ENCODE peak calls at places on chromosomes 5 and 9, in four cellular contexts. E is K562, U is GM23248, J is IMR-90. O is an unnamed sample.

GRCh38 chr9:132210472-132211145 is 48.8 kb downstream of the NTNG2 start:
- DNase-seq in E (no peak), U (peak), J (peak), O (no peak)

GRCh38 chr9:131394464-131395026 is 659 bp downstream of the PRRC2B start:
- DNase-seq in E (peak), U (peak), J (no peak), O (peak)

GRCh38 chr5:65871182-65871581 is 55.2 kb upstream of the ERBIN start:
- DNase-seq in E (no peak), U (peak), J (peak), O (no peak)

GRCh38 chr9:136848393-136849037 is 694 bp upstream of the PHPT1 start:
- DNase-seq in E (peak), U (peak), J (no peak), O (peak)

GRCh38 chr9:120438111-120438510 is 141.9 kb downstream of the CDK5RAP2 start:
- DNase-seq in E (no peak), U (peak), J (peak), O (no peak)

GRCh38 chr5:172799416-172799815 is 28.4 kb upstream of the DUSP1 start:
- DNase-seq in E (no peak), U (no peak), J (no peak), O (no peak)

GRCh38 chr5:170393235-170393634 is 4.1 kb upstream of the KCNMB1 start:
- DNase-seq in E (no peak), U (peak), J (no peak), O (no peak)

GRCh38 chr5:99037668-99038067 is 108.9 kb upstream of the CHD1 start:
- DNase-seq in E (no peak), U (no peak), J (no peak), O (no peak)

GRCh38 chr9:14532716-14533115 is 160.5 kb downstream of the ZDHHC21 start:
- DNase-seq in E (no peak), U (peak), J (no peak), O (no peak)

GRCh38 chr5:57383093-57383861 is 99.3 kb downstream of the ACTBL2 start:
- DNase-seq in E (peak), U (peak), J (peak), O (no peak)

GRCh38 chr5:51960617-51961115 is 577.4 kb downstream of the ISL1 start:
- DNase-seq in E (no peak), U (peak), J (no peak), O (no peak)

GRCh38 chr9:33445389-33445881 is 2.0 kb downstream of the AQP3 start:
- DNase-seq in E (no peak), U (no peak), J (no peak), O (no peak)

GRCh38 chr5:32420506-32420905 is 24.0 kb downstream of the ZFR start:
- DNase-seq in E (no peak), U (peak), J (peak), O (no peak)

GRCh38 chr9:6997330-6997729 is 239.6 kb downstream of the KDM4C start:
- DNase-seq in E (no peak), U (peak), J (peak), O (no peak)

GRCh38 chr9:98080346-98080745 is 23.8 kb downstream of the NANS start:
- DNase-seq in E (no peak), U (peak), J (peak), O (no peak)

GRCh38 chr5:150642567-150642927 is 2.1 kb downstream of the SYNPO start:
- DNase-seq in E (no peak), U (peak), J (peak), O (peak)

GRCh38 chr9:97491216-97491999 is 10.1 kb upstream of the TMOD1 start:
- DNase-seq in E (no peak), U (no peak), J (no peak), O (no peak)

GRCh38 chr9:135336722-135337490 is 142.7 kb upstream of the PPP1R26 start:
- DNase-seq in E (no peak), U (no peak), J (no peak), O (no peak)

GRCh38 chr5:172956936-172957335 is 2.3 kb upstream of the RPL26L1 start:
- DNase-seq in E (no peak), U (no peak), J (no peak), O (no peak)

GRCh38 chr5:172113036-172113435 is 75.0 kb downstream of the STK10 start:
- DNase-seq in E (no peak), U (no peak), J (no peak), O (no peak)

GRCh38 chr9:88984543-88984883 is 6.8 kb upstream of the S1PR3 start:
- DNase-seq in E (no peak), U (no peak), J (no peak), O (no peak)

GRCh38 chr9:21506910-21507795 is 25.0 kb upstream of the IFNE start:
- DNase-seq in E (no peak), U (peak), J (peak), O (no peak)

GRCh38 chr9:91071185-91071990 is 269.8 kb downstream of the SYK start:
- DNase-seq in E (no peak), U (peak), J (peak), O (no peak)

GRCh38 chr5:123422433-123423277 is 548 bp downstream of the CEP120 start:
- DNase-seq in E (peak), U (peak), J (peak), O (peak)

GRCh38 chr9:550267-550790 is 291.2 kb upstream of the DMRT1 start:
- DNase-seq in E (no peak), U (no peak), J (no peak), O (no peak)

GRCh38 chr5:135126688-135127603 is 92.9 kb upstream of the PITX1 start:
- DNase-seq in E (no peak), U (no peak), J (no peak), O (no peak)

GRCh38 chr5:53469946-53470687 is 10.3 kb upstream of the FST start:
- DNase-seq in E (no peak), U (no peak), J (peak), O (no peak)

GRCh38 chr9:99266136-99267023 is 44.3 kb downstream of the SEC61B start:
- DNase-seq in E (peak), U (peak), J (peak), O (peak)

GRCh38 chr9:129021091-129021490 is 7.0 kb downstream of the SH3GLB2 start:
- DNase-seq in E (no peak), U (no peak), J (no peak), O (no peak)

GRCh38 chr9:132674485-132674884 is 4.2 kb downstream of the GTF3C4 start:
- DNase-seq in E (no peak), U (no peak), J (no peak), O (no peak)

GRCh38 chr5:53819482-53819881 is 259.0 kb downstream of the NDUFS4 start:
- DNase-seq in E (peak), U (no peak), J (no peak), O (no peak)

GRCh38 chr5:150500905-150501304 is 7.0 kb upstream of the NDST1 start:
- DNase-seq in E (no peak), U (no peak), J (no peak), O (no peak)

GRCh38 chr9:84759300-84759750 is 89.8 kb downstream of the NTRK2 start:
- DNase-seq in E (no peak), U (no peak), J (no peak), O (no peak)
- H2AFZ ChIP-seq in E (no peak), U (no peak), J (no peak), O (no peak)

DNA sequence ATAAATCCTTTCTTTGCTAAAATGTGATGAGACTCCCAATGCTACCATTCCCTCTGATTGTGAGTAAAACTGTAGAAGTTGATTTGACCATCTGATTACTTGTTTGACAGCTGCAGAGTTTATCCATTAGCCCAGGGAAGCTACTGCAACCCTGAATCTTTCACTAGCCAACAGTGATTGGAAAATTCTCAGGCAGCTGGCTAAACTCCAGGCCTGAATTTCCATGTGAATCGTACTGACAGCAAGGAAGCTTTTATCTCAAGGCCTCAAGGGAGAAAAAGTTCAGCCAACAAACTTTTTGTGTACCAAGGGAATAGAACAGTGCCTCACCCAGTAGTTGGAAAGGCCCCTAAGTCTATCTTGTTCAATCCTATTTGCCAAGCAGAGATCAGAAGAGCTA is 246.7 kb upstream of the TRPM3 start:
- DNase-seq in E (no peak), U (no peak), J (no peak), O (peak)
- H2AFZ ChIP-seq in E (no peak), U (no peak), J (no peak), O (no peak)

GRCh38 chr9:96139592-96140251 is 162.3 kb downstream of the HSD17B3 start:
- DNase-seq in E (no peak), U (peak), J (peak), O (no peak)
- H2AFZ ChIP-seq in E (no peak), U (no peak), J (peak), O (peak)

DNA sequence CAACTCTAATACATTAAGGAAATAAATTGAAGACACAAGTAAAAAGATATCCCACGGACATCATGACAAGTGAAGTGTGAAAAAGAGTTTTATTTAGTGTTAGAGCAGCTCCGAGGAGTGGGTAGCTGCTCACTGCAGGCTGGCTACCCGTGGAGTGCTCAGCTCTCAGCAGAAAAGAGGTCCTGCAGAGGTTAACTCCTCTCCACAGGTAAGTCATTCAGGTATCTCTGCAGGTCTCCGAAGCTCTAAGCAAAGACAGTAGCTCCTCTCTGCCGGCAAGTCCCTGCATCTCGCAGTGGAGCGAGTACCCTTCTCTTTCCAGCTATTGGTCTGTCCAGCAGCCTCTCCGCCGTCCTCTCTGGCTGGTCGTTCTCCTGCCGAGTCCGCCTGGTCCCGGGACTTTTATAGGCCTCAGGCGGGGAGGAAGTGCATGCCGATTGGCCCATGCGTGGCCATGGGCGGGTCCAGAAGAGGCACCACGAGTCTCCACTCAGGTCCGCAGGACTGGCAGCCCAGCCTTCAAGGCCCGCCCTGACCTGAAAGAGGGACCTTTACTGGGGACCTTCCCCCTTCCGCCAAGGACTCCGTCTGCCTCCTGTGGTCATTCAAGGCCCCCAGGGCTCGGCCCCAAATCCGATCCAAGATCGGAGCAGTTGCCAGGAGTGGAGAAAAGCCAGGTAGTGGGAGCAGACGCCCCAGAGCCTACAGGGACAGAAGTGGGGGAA is 29.9 kb downstream of the BTNL9 start:
- DNase-seq in E (peak), U (peak), J (no peak), O (peak)
- H2AFZ ChIP-seq in E (peak), U (no peak), J (peak), O (peak)

GRCh38 chr5:161399996-161400562 is 146.4 kb downstream of the GABRB2 start:
- DNase-seq in E (no peak), U (no peak), J (no peak), O (no peak)
- H2AFZ ChIP-seq in E (no peak), U (no peak), J (no peak), O (no peak)

O was measured in neural progenitor cell.